ENCODE peak calls at places on chromosomes 5 and 9, in four cellular contexts. G is HCT116, S is GM12878, O is K562. F is an unnamed sample.

GRCh38 chr5:57575839-57576238 is 93.2 kb upstream of the ACTBL2 start:
- DNase-seq in G (no peak), O (peak), S (no peak), F (no peak)

GRCh38 chr9:105007143-105007542 is 79.2 kb upstream of the ABCA1 start:
- DNase-seq in O (no peak), G (no peak), S (no peak), F (no peak)

GRCh38 chr5:181173420-181174342 is 26.3 kb downstream of the OR2V2 start:
- DNase-seq in O (peak), S (peak), G (peak), F (peak)

GRCh38 chr5:92364986-92365550 is 982.0 kb upstream of the ARRDC3 start:
- DNase-seq in O (no peak), S (no peak), G (no peak), F (no peak)

GRCh38 chr5:1414311-1415058 is 30.8 kb downstream of the SLC6A3 start:
- DNase-seq in S (no peak), G (no peak), O (peak), F (no peak)

GRCh38 chr9:131149678-131150033 is 24.3 kb downstream of the NUP214 start:
- DNase-seq in O (no peak), G (no peak), S (no peak), F (no peak)

GRCh38 chr9:112041536-112042243 is 133.4 kb downstream of the SUSD1 start:
- DNase-seq in O (no peak), S (no peak), G (peak), F (peak)

GRCh38 chr5:33969572-33970452 is 14.7 kb downstream of the SLC45A2 start:
- DNase-seq in O (peak), S (peak), G (peak), F (no peak)

GRCh38 chr5:81909677-81910076 is 62.1 kb upstream of the ATG10 start:
- DNase-seq in G (no peak), S (peak), O (no peak), F (no peak)

GRCh38 chr5:179836225-179837019 is 15.7 kb downstream of the SQSTM1 start:
- DNase-seq in G (no peak), O (peak), S (no peak), F (no peak)

GRCh38 chr5:157721159-157721558 is 10.1 kb upstream of the THG1L start:
- DNase-seq in G (no peak), O (no peak), S (no peak), F (no peak)

GRCh38 chr5:149210229-149210628 is 61.4 kb upstream of the AFAP1L1 start:
- DNase-seq in S (no peak), G (peak), O (no peak), F (no peak)

GRCh38 chr9:108439967-108440366 is 415.8 kb downstream of the ACTL7B start:
- DNase-seq in G (no peak), O (no peak), S (no peak), F (no peak)

GRCh38 chr9:114086607-114087006 is 8.5 kb upstream of the AMBP start:
- DNase-seq in S (no peak), G (no peak), O (no peak), F (peak)

DNA sequence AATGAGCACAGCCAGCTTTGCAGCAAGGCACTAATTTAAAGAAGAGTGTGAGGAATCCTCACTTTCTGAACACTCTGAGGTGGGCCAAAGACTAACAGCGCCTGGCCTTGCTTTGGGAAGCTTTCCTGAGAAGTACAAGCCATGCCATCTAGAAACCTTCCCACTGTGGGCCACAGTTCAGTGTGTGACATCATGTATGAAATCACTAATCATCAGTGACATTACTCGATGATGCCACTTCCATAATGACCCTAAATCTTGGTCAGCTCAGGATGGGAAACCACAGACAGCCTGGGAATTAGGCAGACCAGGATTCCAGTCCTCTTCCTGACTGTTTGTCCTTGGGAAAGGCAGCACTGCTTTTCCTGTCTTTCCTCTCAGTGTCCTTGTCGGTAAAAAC is 54.2 kb upstream of the HSPA9 start:
- DNase-seq in G (no peak), O (no peak), S (no peak), F (no peak)
- TF ChIP-seq EGR1 in G (no peak), O (no peak), S (no peak), F (no peak)

DNA sequence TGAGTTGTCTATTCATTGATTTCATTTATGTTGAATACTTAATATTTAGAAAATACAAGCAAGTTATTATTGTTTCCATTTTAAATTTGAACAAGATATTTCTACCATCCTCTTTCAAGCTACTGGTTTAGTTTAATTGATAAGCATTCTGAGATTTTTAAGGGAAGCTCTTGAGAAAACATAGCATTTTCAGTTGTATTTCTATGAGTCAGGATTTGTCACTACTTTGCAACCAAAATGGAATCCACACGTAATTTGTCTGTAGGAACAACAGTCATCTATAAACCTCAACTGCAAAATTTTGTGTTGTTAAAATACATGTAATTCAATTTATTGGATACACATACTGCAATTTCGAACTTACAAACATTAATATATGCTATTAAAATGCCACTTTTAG is 74.0 kb downstream of the PRR16 start:
- DNase-seq in O (no peak), G (no peak), S (no peak), F (no peak)
- TF ChIP-seq EGR1 in O (no peak), G (no peak), S (no peak), F (no peak)

DNA sequence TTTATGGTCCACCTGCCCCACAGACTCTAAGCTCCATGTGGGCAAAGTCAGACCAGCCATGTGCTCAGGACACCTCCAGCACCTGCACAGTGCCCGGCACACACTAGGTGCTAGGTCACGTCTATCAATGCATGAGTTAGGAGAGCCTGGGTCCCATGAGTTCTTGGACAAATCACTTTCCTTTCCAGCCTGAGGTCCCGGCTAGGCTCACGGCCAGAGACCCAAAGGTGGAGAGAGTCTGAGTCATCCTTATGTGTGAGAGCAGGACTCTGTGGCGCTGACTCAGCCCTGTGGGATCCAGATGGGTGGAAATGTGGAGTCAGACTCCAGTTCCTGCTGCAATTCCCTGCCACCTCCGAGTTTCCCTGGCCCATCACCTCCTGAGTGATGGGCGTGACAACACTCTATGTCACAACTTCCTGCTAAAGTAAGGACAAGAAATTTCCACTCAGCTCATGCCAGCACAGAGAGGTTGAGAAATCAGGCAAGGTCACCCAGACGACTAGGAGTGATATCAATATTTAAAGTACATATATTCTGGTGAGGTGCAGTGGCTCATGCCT is 2.5 kb upstream of the ST6GALNAC4 start:
- DNase-seq in S (no peak), G (peak), O (peak), F (no peak)
- TF ChIP-seq EGR1 in S (no peak), G (no peak), O (no peak), F (no peak)

GRCh38 chr9:81552571-81552970 is 136.8 kb downstream of the TLE1 start:
- DNase-seq in S (no peak), O (no peak), G (no peak), F (no peak)
- TF ChIP-seq EGR1 in S (no peak), O (no peak), G (no peak), F (no peak)

DNA sequence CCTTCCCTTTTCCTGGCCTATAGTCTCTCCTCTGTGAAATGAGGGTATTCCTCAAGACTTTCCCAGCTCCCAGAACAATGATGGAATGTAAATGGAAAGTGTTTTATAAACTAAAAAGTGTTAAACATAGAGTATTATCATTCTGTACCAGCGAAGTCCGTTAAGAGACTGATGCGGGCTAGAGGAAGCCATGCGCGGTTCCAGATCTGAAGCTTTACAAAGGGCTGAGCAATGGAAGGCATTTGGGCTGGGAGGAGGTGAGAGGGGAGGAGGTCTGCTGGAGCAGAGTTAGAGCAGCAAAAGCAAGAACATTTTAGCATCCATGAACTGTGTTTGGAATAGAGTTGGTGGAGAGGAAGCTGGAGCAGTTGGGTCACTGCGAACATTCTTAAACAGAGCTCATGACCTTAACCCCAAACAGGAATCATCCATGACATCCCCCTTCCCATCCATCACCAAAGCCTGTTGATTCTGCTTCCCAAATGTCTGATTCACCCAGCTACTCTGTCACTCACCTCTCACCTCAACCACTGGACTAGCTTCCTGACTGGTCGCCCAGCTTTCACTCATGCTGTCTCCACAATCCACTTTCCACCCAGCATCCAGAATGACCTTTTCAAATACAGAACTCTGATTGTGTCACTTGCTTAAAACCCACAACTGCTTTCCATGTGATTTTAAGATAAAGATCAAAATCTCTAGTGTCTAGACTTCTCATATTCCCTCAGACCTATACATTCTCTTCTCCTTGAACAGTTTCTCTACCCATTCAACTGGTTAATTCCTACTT is 37.1 kb downstream of the CDK5RAP2 start:
- DNase-seq in S (no peak), G (no peak), O (no peak), F (no peak)
- TF ChIP-seq EGR1 in S (no peak), G (no peak), O (no peak), F (no peak)

GRCh38 chr5:107830750-107831149 is 160.0 kb upstream of the EFNA5 start:
- DNase-seq in S (no peak), O (no peak), G (no peak), F (no peak)

GRCh38 chr5:107826311-107827000 is 155.7 kb upstream of the EFNA5 start:
- DNase-seq in S (no peak), O (no peak), G (no peak), F (no peak)

GRCh38 chr5:107832746-107833145 is 162.0 kb upstream of the EFNA5 start:
- DNase-seq in O (no peak), G (no peak), S (no peak), F (no peak)

DNA sequence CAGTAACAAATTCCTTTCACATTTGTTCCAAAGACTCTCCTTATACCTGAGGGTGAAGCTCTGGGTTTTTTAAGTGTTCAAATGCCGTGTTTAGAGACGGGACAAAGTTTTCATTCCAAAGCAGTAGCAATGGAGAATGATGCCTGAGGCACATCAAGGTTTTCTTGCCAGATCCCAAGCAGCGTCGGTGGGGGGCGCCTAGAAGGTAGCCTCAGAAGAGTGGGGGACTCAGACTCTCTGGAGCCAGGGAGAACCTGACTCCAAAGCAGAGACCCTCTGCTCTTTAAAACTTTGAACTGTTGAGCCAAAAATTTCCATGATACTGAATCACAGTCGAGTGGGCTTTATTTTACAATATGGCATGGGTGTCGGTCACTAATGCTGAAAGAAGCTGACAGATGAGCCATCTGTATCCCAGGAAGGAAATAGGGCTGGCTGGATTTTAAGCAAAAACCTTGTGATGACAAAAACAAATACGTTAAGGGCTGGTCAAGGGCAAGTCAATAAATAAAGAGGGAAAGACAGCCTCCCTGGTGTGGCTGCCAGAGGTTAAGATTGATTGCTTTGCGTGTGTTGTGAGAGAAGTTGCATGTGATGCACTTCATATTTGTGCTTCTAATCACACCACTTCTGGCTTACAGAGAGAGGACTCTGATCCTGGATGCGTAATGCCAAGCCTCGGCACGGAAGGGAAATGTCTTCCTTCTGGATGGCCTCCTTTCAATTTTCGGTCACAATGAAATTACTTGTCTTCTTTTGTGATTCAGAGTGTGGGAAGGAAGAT is 161.1 kb upstream of the EFNA5 start:
- DNase-seq in G (no peak), O (no peak), S (no peak), F (no peak)
- TF ChIP-seq EGR1 in G (no peak), O (no peak), S (no peak), F (no peak)

GRCh38 chr9:2496934-2497333 is 124.7 kb upstream of the VLDLR start:
- DNase-seq in O (no peak), G (no peak), S (no peak), F (no peak)

GRCh38 chr9:2506310-2506709 is 115.3 kb upstream of the VLDLR start:
- DNase-seq in G (no peak), S (no peak), O (no peak), F (no peak)

GRCh38 chr9:2497666-2498400 is 123.8 kb upstream of the VLDLR start:
- DNase-seq in G (no peak), O (no peak), S (no peak), F (no peak)

GRCh38 chr9:2502210-2502609 is 119.4 kb upstream of the VLDLR start:
- DNase-seq in S (no peak), G (no peak), O (no peak), F (no peak)

GRCh38 chr9:2502760-2503159 is 118.8 kb upstream of the VLDLR start:
- DNase-seq in G (no peak), O (no peak), S (no peak), F (no peak)
- TF ChIP-seq EGR1 in G (no peak), O (no peak), S (no peak), F (no peak)